ENCODE peak calls at places on chromosomes 1 and 21, in four cellular contexts. F is GM12878, V is HepG2, E is K562. N is an unnamed sample.

GRCh38 chr1:207579436-207579799 is 65.5 kb upstream of the CR1L start:
- DNase-seq in F (peak; percentile 17), E (peak; percentile 68), V (peak; percentile 41), N (peak; percentile 70)

GRCh38 chr21:45461369-45461750 is 56.4 kb downstream of the COL18A1 start:
- DNase-seq in V (no peak), F (no peak), E (no peak), N (no peak)

GRCh38 chr21:46118871-46119564 is 21.1 kb downstream of the COL6A2 start:
- DNase-seq in F (no peak), E (no peak), V (no peak), N (no peak)

GRCh38 chr1:151327903-151328674 is 873 bp upstream of the PI4KB start:
- DNase-seq in E (peak; percentile 41), F (no peak), V (no peak), N (no peak)

GRCh38 chr1:161486806-161487482 is 18.3 kb upstream of the FCGR2A start:
- DNase-seq in F (peak; percentile 23), E (peak; percentile 75), V (peak; percentile 32), N (peak; percentile 58)

GRCh38 chr1:17218939-17219338 is 14.0 kb downstream of the PADI1 start:
- DNase-seq in F (no peak), V (no peak), E (no peak), N (no peak)

GRCh38 chr1:84836145-84836544 is 56.9 kb downstream of the LPAR3 start:
- DNase-seq in V (no peak), F (no peak), E (no peak), N (no peak)

GRCh38 chr21:16492892-16493291 is 763.1 kb downstream of the USP25 start:
- DNase-seq in E (no peak), V (no peak), F (no peak), N (no peak)

GRCh38 chr1:229004227-229004833 is 266.6 kb upstream of the RAB4A start:
- DNase-seq in E (peak; percentile 75), F (no peak), V (no peak), N (no peak)

GRCh38 chr1:210373878-210374599 is 45.3 kb downstream of the HHAT start:
- DNase-seq in E (peak; percentile 88), V (peak; percentile 98), F (peak; percentile 81), N (peak; percentile 65)

GRCh38 chr1:76782777-76783176 is 84.5 kb upstream of the ST6GALNAC5 start:
- DNase-seq in F (no peak), E (no peak), V (no peak), N (no peak)

GRCh38 chr1:93614550-93615200 is 67.0 kb downstream of the BCAR3 start:
- DNase-seq in E (no peak), V (peak; percentile 45), F (no peak), N (no peak)

GRCh38 chr1:63991685-63992084 is 211.7 kb upstream of the UBE2U start:
- DNase-seq in F (no peak), E (no peak), V (no peak), N (no peak)

GRCh38 chr1:230310381-230311163 is 115.6 kb downstream of the PGBD5 start:
- DNase-seq in V (peak; percentile 60), E (peak; percentile 92), F (peak; percentile 11), N (peak; percentile 68)

GRCh38 chr1:34928066-34928864 is 1.2 kb downstream of the DLGAP3 start:
- DNase-seq in F (no peak), E (no peak), V (no peak), N (no peak)

GRCh38 chr21:39175154-39175553 is 8.1 kb downstream of the PSMG1 start:
- DNase-seq in F (no peak), E (no peak), V (no peak), N (peak; percentile 44)

GRCh38 chr1:25140073-25140797 is 92.1 kb downstream of the SYF2 start:
- DNase-seq in E (no peak), V (peak; percentile 55), F (peak; percentile 69), N (no peak)

GRCh38 chr21:17612023-17612564 is 607 bp downstream of the BTG3 start:
- DNase-seq in F (no peak), V (no peak), E (no peak), N (no peak)
- TF ChIP-seq EZH2 in F (no peak), V (no peak), E (no peak), N (no peak)

GRCh38 chr1:59139396-59139795 is 157.5 kb upstream of the FGGY start:
- DNase-seq in E (peak; percentile 15), F (no peak), V (peak; percentile 6), N (no peak)
- TF ChIP-seq MYC in E (no peak), F (no peak), V (no peak), N (no peak)

GRCh38 chr1:59366352-59366751 is 69.5 kb downstream of the FGGY start:
- DNase-seq in V (no peak), E (no peak), F (no peak), N (no peak)

GRCh38 chr1:59364012-59364411 is 67.1 kb downstream of the FGGY start:
- DNase-seq in E (no peak), V (no peak), F (no peak), N (no peak)

GRCh38 chr1:59368007-59368670 is 71.2 kb downstream of the FGGY start:
- DNase-seq in E (no peak), F (no peak), V (peak; percentile 56), N (no peak)

GRCh38 chr1:59361766-59362165 is 64.9 kb downstream of the FGGY start:
- DNase-seq in F (no peak), V (no peak), E (peak; percentile 14), N (no peak)

GRCh38 chr1:59367269-59368006 is 70.5 kb downstream of the FGGY start:
- DNase-seq in E (no peak), F (no peak), V (no peak), N (no peak)
- TF ChIP-seq POLR2AphosphoS5 in E (no peak), F (no peak), V (no peak), N (no peak)

GRCh38 chr1:197910120-197911110 is 6.8 kb upstream of the LHX9 start:
- DNase-seq in V (no peak), E (no peak), F (no peak), N (no peak)
- TF ChIP-seq EZH2 in V (no peak), E (no peak), F (no peak), N (peak; percentile 80)

DNA sequence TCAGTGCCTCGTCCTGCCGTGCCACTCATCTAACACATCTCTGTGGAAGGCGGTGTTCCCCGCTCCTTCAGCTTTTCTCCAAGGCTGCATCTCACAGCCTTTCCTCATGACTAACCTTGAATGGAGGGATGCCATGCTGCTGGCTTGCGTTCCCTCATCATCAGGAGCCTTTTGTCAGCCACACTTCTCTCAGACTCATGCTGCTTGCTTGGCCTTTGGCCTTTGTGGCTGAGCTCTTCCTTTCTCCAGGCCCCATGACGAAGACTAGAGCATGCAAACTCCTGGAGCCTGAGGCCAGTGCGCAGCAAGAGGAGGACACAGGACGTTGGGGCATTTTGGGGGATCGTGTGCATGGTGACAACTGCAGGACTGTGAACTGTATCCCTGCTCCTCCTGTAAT is 70.8 kb downstream of the SYT2 start:
- DNase-seq in F (no peak), V (no peak), E (no peak), N (no peak)
- TF ChIP-seq MYC in F (no peak), V (no peak), E (no peak), N (no peak)

DNA sequence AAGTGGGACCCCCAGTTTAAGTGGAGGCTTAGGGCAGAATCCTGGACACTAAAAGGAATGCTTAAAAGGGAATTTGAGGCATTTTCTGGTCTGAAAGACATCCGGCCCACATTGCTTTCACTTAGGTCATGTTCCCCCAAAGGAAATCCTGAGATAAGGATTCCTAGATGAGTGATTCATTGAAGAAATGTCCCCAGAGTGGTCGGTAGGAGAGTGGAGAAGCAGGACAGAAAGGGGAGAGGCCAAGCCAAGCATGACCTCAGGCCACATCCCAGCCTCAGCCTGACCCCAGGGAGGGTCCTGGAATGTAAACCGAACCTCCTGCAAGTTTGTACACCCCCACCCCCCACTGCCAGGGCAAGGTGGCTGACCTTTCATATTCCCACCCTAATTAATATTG is 16.6 kb downstream of the HIVEP3 start:
- DNase-seq in E (peak; percentile 22), V (no peak), F (no peak), N (peak; percentile 83)
- TF ChIP-seq POLR2AphosphoS5 in E (no peak), V (no peak), F (no peak), N (peak; percentile 86)

GRCh38 chr1:236394905-236395779 is 1.1 kb downstream of the EDARADD start:
- DNase-seq in E (peak; percentile 56), F (no peak), V (no peak), N (peak; percentile 5)
- TF ChIP-seq EZH2 in E (no peak), F (no peak), V (no peak), N (peak; percentile 25)

GRCh38 chr1:4597020-4597419 is 57.4 kb upstream of the AJAP1 start:
- DNase-seq in V (no peak), E (no peak), F (no peak), N (no peak)
- TF ChIP-seq MYC in V (no peak), E (no peak), F (no peak), N (no peak)

N was measured in endothelial cell of umbilical vein.